ENCODE peak calls at places on chromosomes 2 and 18, in four cellular contexts. E is WTC11, J is GM23338, R is K562. Z is an unnamed sample.

GRCh38 chr18:34729740-34730338 is 19.7 kb downstream of the DTNA start:
- DNase-seq in E (no peak), J (no peak), R (no peak), Z (no peak)

GRCh38 chr2:20796374-20796791 is 26.5 kb downstream of the LDAH start:
- DNase-seq in E (no peak), J (no peak), R (no peak), Z (no peak)

GRCh38 chr2:105517814-105518705 is 119.2 kb upstream of the FHL2 start:
- DNase-seq in E (no peak), J (no peak), R (no peak), Z (no peak)

GRCh38 chr18:23365602-23366001 is 87.5 kb upstream of the RIOK3 start:
- DNase-seq in E (no peak), J (no peak), R (no peak), Z (no peak)

GRCh38 chr2:27907547-27907946 is 17.0 kb downstream of the BABAM2 start:
- DNase-seq in E (no peak), J (no peak), R (no peak), Z (no peak)

GRCh38 chr2:233053928-233054774 is 6.0 kb upstream of the INPP5D start:
- DNase-seq in E (peak; percentile 88), J (peak; percentile 85), R (peak; percentile 83), Z (no peak)

GRCh38 chr2:64876137-64876647 is 113.0 kb upstream of the SLC1A4 start:
- DNase-seq in E (peak; percentile 24), J (peak; percentile 71), R (peak; percentile 42), Z (no peak)

GRCh38 chr2:213710164-213710563 is 425.9 kb downstream of the SPAG16 start:
- DNase-seq in E (no peak), J (no peak), R (no peak), Z (no peak)

GRCh38 chr18:45554070-45554767 is 61.1 kb upstream of the SLC14A2 start:
- DNase-seq in E (no peak), J (no peak), R (no peak), Z (no peak)

GRCh38 chr2:30149513-30149912 is 2.7 kb downstream of the YPEL5 start:
- DNase-seq in E (peak; percentile 19), J (peak; percentile 80), R (peak; percentile 50), Z (no peak)

GRCh38 chr2:85309699-85310321 is 18.0 kb downstream of the TGOLN2 start:
- DNase-seq in E (no peak), J (no peak), R (no peak), Z (no peak)

GRCh38 chr2:15142069-15142689 is 419.0 kb downstream of the NBAS start:
- DNase-seq in E (no peak), J (no peak), R (no peak), Z (peak; percentile 84)

GRCh38 chr2:61158356-61158944 is 3.5 kb upstream of the C2orf74 start:
- DNase-seq in E (no peak), J (no peak), R (no peak), Z (no peak)

GRCh38 chr2:26212011-26212410 is 32.4 kb downstream of the HADHA start:
- DNase-seq in E (no peak), J (no peak), R (no peak), Z (no peak)

GRCh38 chr2:190947711-190948251 is 66.2 kb downstream of the STAT1 start:
- DNase-seq in E (no peak), J (peak; percentile 28), R (no peak), Z (peak; percentile 45)

GRCh38 chr2:227411320-227411989 is 23.7 kb upstream of the SCYGR1 start:
- DNase-seq in E (no peak), J (no peak), R (no peak), Z (peak; percentile 94)

GRCh38 chr2:227410191-227410590 is 22.4 kb upstream of the SCYGR1 start:
- DNase-seq in E (no peak), J (no peak), R (no peak), Z (no peak)

GRCh38 chr2:227412877-227413276 is 25.1 kb upstream of the SCYGR1 start:
- DNase-seq in E (no peak), J (no peak), R (no peak), Z (no peak)

GRCh38 chr2:227413371-227413770 is 25.6 kb upstream of the SCYGR1 start:
- DNase-seq in E (no peak), J (no peak), R (no peak), Z (no peak)

GRCh38 chr2:227411990-227412350 is 24.2 kb upstream of the SCYGR1 start:
- DNase-seq in E (no peak), J (no peak), R (no peak), Z (no peak)
- TF ChIP-seq CREB1 in E (no peak), J (no peak), R (no peak), Z (no peak)

GRCh38 chr18:36759167-36759776 is 69.5 kb downstream of the TPGS2 start:
- DNase-seq in E (no peak), J (no peak), R (no peak), Z (no peak)

GRCh38 chr18:36756262-36756661 is 72.5 kb downstream of the TPGS2 start:
- DNase-seq in E (no peak), J (no peak), R (no peak), Z (no peak)

GRCh38 chr18:36758623-36759022 is 70.2 kb downstream of the TPGS2 start:
- DNase-seq in E (no peak), J (no peak), R (no peak), Z (no peak)

GRCh38 chr18:36757081-36757480 is 71.7 kb downstream of the TPGS2 start:
- DNase-seq in E (no peak), J (peak; percentile 84), R (peak; percentile 58), Z (no peak)

DNA sequence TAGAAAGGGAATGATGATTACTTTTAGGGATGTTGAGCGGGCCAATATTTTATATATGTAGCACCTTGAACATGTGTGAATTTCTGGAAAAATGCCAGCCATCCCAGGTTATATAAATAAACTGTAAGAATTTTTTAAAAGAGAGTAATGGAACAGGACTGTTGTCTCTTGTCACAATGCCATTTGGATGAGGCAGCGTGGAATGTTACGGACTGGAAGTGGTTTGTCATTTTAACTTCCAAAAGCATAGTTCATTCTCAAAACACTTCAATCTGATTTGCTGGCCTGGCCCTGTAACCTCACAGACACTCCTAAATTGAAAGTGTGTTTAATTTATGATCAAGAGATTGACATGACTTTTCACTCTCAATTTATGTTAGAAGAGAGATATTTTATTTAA is 70.8 kb downstream of the TPGS2 start:
- DNase-seq in E (no peak), J (no peak), R (no peak), Z (no peak)
- TF ChIP-seq CREB1 in E (no peak), J (no peak), R (no peak), Z (no peak)

GRCh38 chr18:48996901-48997463 is 46.2 kb upstream of the SMAD7 start:
- DNase-seq in E (no peak), J (no peak), R (no peak), Z (no peak)

GRCh38 chr18:48997681-48997984 is 46.9 kb upstream of the SMAD7 start:
- DNase-seq in E (no peak), J (peak; percentile 56), R (no peak), Z (no peak)

GRCh38 chr18:48996041-48996440 is 45.3 kb upstream of the SMAD7 start:
- DNase-seq in E (no peak), J (no peak), R (no peak), Z (no peak)

GRCh38 chr18:48999569-48999968 is 48.8 kb upstream of the SMAD7 start:
- DNase-seq in E (no peak), J (no peak), R (no peak), Z (no peak)

GRCh38 chr18:48997985-48998831 is 47.4 kb upstream of the SMAD7 start:
- DNase-seq in E (peak; percentile 54), J (peak; percentile 72), R (peak; percentile 44), Z (no peak)
- TF ChIP-seq CREB1 in E (no peak), J (no peak), R (no peak), Z (no peak)

GRCh38 chr2:71620116-71620515 is 166.8 kb downstream of the DYSF start:
- DNase-seq in E (no peak), J (no peak), R (no peak), Z (no peak)
- TF ChIP-seq CREB1 in E (no peak), J (no peak), R (no peak), Z (no peak)

GRCh38 chr2:42977236-42978174 is 185.1 kb upstream of the HAAO start:
- DNase-seq in E (no peak), J (no peak), R (no peak), Z (no peak)
- TF ChIP-seq CREB1 in E (no peak), J (no peak), R (no peak), Z (no peak)

DNA sequence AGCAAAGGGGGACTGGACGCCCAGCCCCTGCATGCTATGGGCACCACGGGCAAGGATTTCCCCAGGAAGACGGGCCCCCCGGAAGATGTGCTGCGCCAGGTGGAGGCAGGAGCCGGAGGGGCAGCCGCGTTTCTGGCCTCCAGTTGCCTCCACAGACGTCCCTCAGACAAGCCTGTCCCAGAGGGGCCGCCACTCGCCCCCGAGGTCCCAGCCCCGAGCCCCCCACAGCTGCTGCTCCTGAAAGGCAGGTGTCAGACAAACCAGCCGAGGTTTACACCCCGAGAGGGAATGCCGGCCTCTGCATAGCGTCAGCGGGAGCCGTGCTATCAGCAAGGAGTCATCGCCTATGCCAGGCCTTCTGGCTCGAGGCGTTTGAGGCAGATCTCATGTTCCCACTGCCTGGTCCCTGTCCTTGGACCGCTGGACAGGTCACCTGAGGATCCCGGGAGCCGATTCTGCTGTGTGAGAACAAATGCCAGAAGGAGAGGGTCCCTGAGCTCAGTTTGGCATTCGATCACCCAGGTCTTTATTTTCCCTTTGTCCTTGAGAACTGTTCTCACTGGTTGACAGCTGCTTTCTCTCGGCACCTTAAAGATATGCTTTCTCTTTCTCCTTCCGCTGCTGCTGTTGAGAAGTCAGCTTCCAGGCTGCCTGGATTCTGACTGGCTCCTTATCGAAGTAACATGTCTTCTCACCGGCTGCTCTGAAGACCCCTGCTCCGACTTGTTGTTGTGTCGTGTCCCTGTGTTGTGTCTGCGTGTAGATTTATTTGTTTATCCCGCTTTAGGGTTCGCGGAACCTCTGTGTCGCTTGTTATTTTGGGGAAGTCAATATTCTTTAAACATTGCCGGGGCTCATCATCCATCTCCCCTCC is 20.6 kb downstream of the CROCC2 start:
- DNase-seq in E (peak; percentile 11), J (no peak), R (no peak), Z (no peak)
- TF ChIP-seq CREB1 in E (no peak), J (no peak), R (no peak), Z (no peak)

GRCh38 chr2:55139305-55139704 is 89.1 kb upstream of the RTN4 start:
- DNase-seq in E (no peak), J (no peak), R (no peak), Z (no peak)

GRCh38 chr2:55138546-55139288 is 88.5 kb upstream of the RTN4 start:
- DNase-seq in E (no peak), J (no peak), R (no peak), Z (no peak)

GRCh38 chr2:55141572-55142413 is 90.3 kb downstream of the CLHC1 start:
- DNase-seq in E (no peak), J (no peak), R (no peak), Z (no peak)

GRCh38 chr2:55142518-55142917 is 89.6 kb downstream of the CLHC1 start:
- DNase-seq in E (no peak), J (no peak), R (no peak), Z (no peak)

GRCh38 chr2:55140316-55141219 is 90.3 kb upstream of the RTN4 start:
- DNase-seq in E (no peak), J (no peak), R (peak; percentile 91), Z (no peak)
- TF ChIP-seq CREB1 in E (no peak), J (no peak), R (peak; percentile 82), Z (no peak)

GRCh38 chr2:16614314-16614860 is 51.2 kb downstream of the CYRIA start:
- DNase-seq in E (no peak), J (no peak), R (no peak), Z (no peak)
- TF ChIP-seq CREB1 in E (no peak), J (no peak), R (no peak), Z (no peak)